ENCODE peak calls at places on chromosomes 6 and 20, in seven cellular contexts. X is GM23338, W is HepG2, B is GM12878, A is breast epithelium, Y is upper lobe of left lung, J is SK-N-SH. K is an unnamed sample.

GRCh38 chr6:113809818-113810217 is 47.3 kb upstream of the MARCKS start:
- DNase-seq in X (no peak), W (no peak), B (peak; percentile 73), A (no peak), Y (no peak), J (no peak), K (no peak)

GRCh38 chr6:158377866-158378265 is 65.6 kb downstream of the TULP4 start:
- DNase-seq in X (no peak), W (no peak), B (no peak), A (no peak), Y (no peak), J (no peak), K (no peak)

GRCh38 chr20:1894951-1895673 is at the start of gene SIRPA:
- DNase-seq in X (peak; percentile 57), W (no peak), B (no peak), A (no peak), Y (peak; percentile 89), J (peak; percentile 91), K (no peak)

GRCh38 chr20:9068896-9069663 is at the start of gene PLCB4:
- DNase-seq in X (peak; percentile 56), W (no peak), B (no peak), A (peak; percentile 64), Y (peak; percentile 88), J (peak; percentile 75), K (no peak)

GRCh38 chr6:139828751-139829519 is 454.5 kb upstream of the CITED2 start:
- DNase-seq in X (no peak), W (no peak), B (no peak), A (no peak), Y (no peak), J (no peak), K (no peak)

GRCh38 chr6:98985391-98985790 is 37.6 kb upstream of the FBXL4 start:
- DNase-seq in X (no peak), W (no peak), B (no peak), A (no peak), Y (no peak), J (no peak), K (no peak)

GRCh38 chr6:24777227-24777626 is 2.5 kb downstream of the GMNN start:
- DNase-seq in X (no peak), W (no peak), B (no peak), A (no peak), Y (no peak), J (no peak), K (no peak)

GRCh38 chr6:73519943-73520687 is 717 bp downstream of the EEF1A1 start:
- DNase-seq in X (peak; percentile 57), W (peak; percentile 59), B (no peak), A (peak; percentile 73), Y (peak; percentile 93), J (peak; percentile 58), K (no peak)

GRCh38 chr6:42929928-42930360 is 664 bp downstream of the CNPY3 start:
- DNase-seq in X (no peak), W (no peak), B (peak; percentile 97), A (no peak), Y (no peak), J (peak; percentile 79), K (no peak)

GRCh38 chr6:3213334-3213695 is 14.1 kb downstream of the TUBB2B start:
- DNase-seq in X (no peak), W (no peak), B (no peak), A (no peak), Y (no peak), J (no peak), K (no peak)

GRCh38 chr20:45088247-45088646 is 12.7 kb downstream of the KCNS1 start:
- DNase-seq in X (peak; percentile 19), W (no peak), B (no peak), A (no peak), Y (no peak), J (no peak), K (no peak)

GRCh38 chr6:70371454-70372105 is 41.7 kb upstream of the FAM135A start:
- DNase-seq in X (peak; percentile 60), W (peak; percentile 70), B (no peak), A (no peak), Y (no peak), J (peak; percentile 31), K (no peak)

GRCh38 chr6:118784641-118785164 is 109.2 kb upstream of the ASF1A start:
- DNase-seq in X (no peak), W (peak; percentile 36), B (no peak), A (no peak), Y (peak; percentile 14), J (peak; percentile 33), K (no peak)

GRCh38 chr6:33820243-33820642 is 16.4 kb upstream of the MLN start:
- DNase-seq in X (no peak), W (no peak), B (no peak), A (no peak), Y (no peak), J (no peak), K (no peak)

GRCh38 chr6:118876201-118876600 is 17.8 kb upstream of the ASF1A start:
- DNase-seq in X (no peak), W (peak; percentile 39), B (no peak), A (no peak), Y (no peak), J (no peak), K (no peak)

GRCh38 chr6:29590218-29590808 is 5.4 kb downstream of the OR2H2 start:
- DNase-seq in X (no peak), W (no peak), B (no peak), A (no peak), Y (no peak), J (no peak), K (no peak)

GRCh38 chr6:139557547-139557946 is 183.1 kb upstream of the CITED2 start:
- DNase-seq in X (no peak), W (no peak), B (no peak), A (no peak), Y (no peak), J (no peak), K (no peak)

GRCh38 chr20:45041464-45042337 is 59.2 kb downstream of the KCNS1 start:
- DNase-seq in X (peak; percentile 75), W (no peak), B (no peak), A (no peak), Y (no peak), J (no peak), K (no peak)

GRCh38 chr6:164753517-164753916 is 555.9 kb downstream of the C6orf118 start:
- DNase-seq in X (no peak), W (no peak), B (no peak), A (no peak), Y (no peak), J (no peak), K (no peak)

GRCh38 chr6:50842861-50843384 is 24.3 kb downstream of the TFAP2B start:
- DNase-seq in X (peak; percentile 79), W (no peak), B (no peak), A (no peak), Y (peak; percentile 68), J (no peak), K (no peak)

GRCh38 chr6:50837589-50838445 is 19.1 kb downstream of the TFAP2B start:
- DNase-seq in X (no peak), W (peak; percentile 7), B (no peak), A (no peak), Y (no peak), J (no peak), K (no peak)

GRCh38 chr6:50840112-50840813 is 21.6 kb downstream of the TFAP2B start:
- DNase-seq in X (no peak), W (no peak), B (no peak), A (no peak), Y (no peak), J (no peak), K (no peak)

GRCh38 chr6:50842446-50842845 is 23.8 kb downstream of the TFAP2B start:
- DNase-seq in X (peak; percentile 62), W (no peak), B (no peak), A (no peak), Y (no peak), J (no peak), K (no peak)

GRCh38 chr6:50840814-50841192 is 22.1 kb downstream of the TFAP2B start:
- DNase-seq in X (no peak), W (no peak), B (no peak), A (no peak), Y (peak; percentile 53), J (no peak), K (no peak)
- TF ChIP-seq CTCF in X (no peak), W (no peak), B (no peak), A (no peak), Y (no peak), J (no peak), K (no peak)

DNA sequence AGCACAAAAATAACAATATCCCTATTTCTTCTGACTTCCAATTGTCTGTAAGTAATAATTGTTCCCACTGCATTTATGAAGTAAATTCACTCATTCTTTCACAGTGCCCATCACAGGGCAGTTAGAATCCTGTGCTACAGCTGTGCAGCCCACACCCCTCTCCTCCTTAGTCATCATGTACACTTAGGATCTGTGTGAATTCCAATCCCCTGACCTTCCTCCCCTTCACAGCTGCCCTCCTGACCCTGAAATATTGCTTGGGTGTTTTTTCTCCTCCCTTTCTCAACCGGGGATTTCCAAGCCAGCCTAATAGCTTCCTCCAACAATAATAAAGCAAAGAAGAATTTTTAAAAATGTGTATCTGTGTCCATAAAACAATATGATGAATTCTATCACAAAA is 91.5 kb upstream of the BEND6 start:
- DNase-seq in X (no peak), W (peak; percentile 49), B (no peak), A (no peak), Y (no peak), J (no peak), K (no peak)
- H3K4me1 ChIP-seq in X (peaks cover 26% of the 10 kb centered on the region), W (peaks cover 15% of the 10 kb centered on the region), B (peaks cover 21% of the 10 kb centered on the region), A (no peaks in the 10 kb centered on the region), Y (peaks cover 6% of the 10 kb centered on the region), J (peaks cover 2% of the 10 kb centered on the region), K (peaks cover 29% of the 10 kb centered on the region)

GRCh38 chr20:58650181-58650775 is 805 bp upstream of the STX16 start:
- DNase-seq in X (peak; percentile 68), W (no peak), B (no peak), A (no peak), Y (peak; percentile 91), J (peak; percentile 78), K (no peak)

GRCh38 chr20:58651548-58651822 is 402 bp downstream of the STX16 start:
- DNase-seq in X (peak; percentile 37), W (peak; percentile 36), B (no peak), A (no peak), Y (no peak), J (peak; percentile 90), K (no peak)

GRCh38 chr20:58651823-58652605 is 931 bp downstream of the STX16 start:
- DNase-seq in X (peak; percentile 97), W (peak; percentile 54), B (peak; percentile 61), A (no peak), Y (peak; percentile 70), J (peak; percentile 69), K (no peak)

GRCh38 chr20:58649288-58650180 is 1.5 kb upstream of the STX16 start:
- DNase-seq in X (peak; percentile 58), W (no peak), B (no peak), A (no peak), Y (peak; percentile 91), J (no peak), K (peak; percentile 72)

GRCh38 chr20:58650776-58651547 is at the start of gene STX16:
- DNase-seq in X (peak; percentile 97), W (peak; percentile 91), B (peak; percentile 80), A (peak; percentile 89), Y (peak; percentile 96), J (peak; percentile 96), K (peak; percentile 96)
- TF ChIP-seq POLR2AphosphoS5 in X (peak; percentile 71), W (peak; percentile 96), B (peak; percentile 90), A (peak; percentile 79), Y (peak; percentile 90), J (peak; percentile 86), K (peak; percentile 63)

DNA sequence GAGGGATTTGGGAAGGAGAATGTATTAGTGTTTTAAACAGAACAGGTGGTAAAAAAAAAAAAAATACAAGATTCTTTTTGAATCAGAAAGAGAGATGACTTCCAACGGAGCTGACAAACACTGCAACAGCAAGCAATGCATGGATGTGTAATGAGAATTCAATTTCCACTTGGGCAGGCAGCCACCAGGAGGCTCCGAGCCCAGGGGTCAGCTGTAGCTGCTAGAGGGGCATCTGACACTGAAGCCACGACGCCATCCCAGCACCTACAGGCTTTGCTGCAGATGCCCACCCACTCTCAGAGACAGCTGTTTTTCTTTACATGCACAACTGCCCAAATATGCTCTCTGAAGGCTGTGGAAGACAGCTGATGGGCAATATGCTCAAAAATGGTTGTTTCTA is 75.4 kb downstream of the ELOVL5 start:
- DNase-seq in X (peak; percentile 13), W (no peak), B (no peak), A (no peak), Y (peak; percentile 1), J (no peak), K (no peak)
- TF ChIP-seq CTCF in X (peak; percentile 32), W (peak; percentile 32), B (no peak), A (no peak), Y (no peak), J (peak; percentile 24), K (no peak)